ENCODE peak calls at places on chromosomes 6 and 20, in four cellular contexts. J, U, X and G are unnamed samples.

GRCh38 chr6:167479967-167480653 is 155.2 kb downstream of the TTLL2 start:
- DNase-seq in U (no peak), X (no peak), J (no peak), G (peak)

GRCh38 chr6:42511803-42512422 is 51.9 kb upstream of the UBR2 start:
- DNase-seq in U (no peak), X (no peak), J (no peak), G (no peak)

GRCh38 chr6:4291453-4292403 is 156.4 kb upstream of the ECI2 start:
- DNase-seq in X (no peak), J (no peak), U (no peak), G (peak)

GRCh38 chr6:38570750-38571149 is 69.0 kb downstream of the BTBD9 start:
- DNase-seq in J (no peak), U (no peak), X (no peak), G (peak)

GRCh38 chr6:147676896-147677295 is 168.4 kb downstream of the SAMD5 start:
- DNase-seq in U (no peak), J (no peak), X (no peak), G (no peak)

GRCh38 chr6:15269619-15270018 is 23.8 kb downstream of the JARID2 start:
- DNase-seq in X (no peak), J (no peak), U (no peak), G (no peak)

GRCh38 chr6:158567871-158568401 is 8.0 kb downstream of the TMEM181 start:
- DNase-seq in J (no peak), X (no peak), U (no peak), G (no peak)

GRCh38 chr20:22389836-22390542 is 194.4 kb downstream of the FOXA2 start:
- DNase-seq in X (no peak), J (no peak), U (peak), G (no peak)

GRCh38 chr20:728022-728944 is 40.0 kb downstream of the SLC52A3 start:
- DNase-seq in X (peak), U (no peak), J (no peak), G (no peak)

GRCh38 chr6:153167026-153167891 is 36.2 kb upstream of the RGS17 start:
- DNase-seq in U (peak), J (no peak), X (no peak), G (peak)

GRCh38 chr6:152642578-152643375 is 5.6 kb upstream of the SYNE1 start:
- DNase-seq in J (no peak), U (peak), X (peak), G (peak)

GRCh38 chr20:31516651-31517050 is 2.4 kb downstream of the HM13 start:
- DNase-seq in U (no peak), J (no peak), X (no peak), G (no peak)

GRCh38 chr6:145295746-145296145 is 439.6 kb downstream of the EPM2A start:
- DNase-seq in X (no peak), J (no peak), U (no peak), G (no peak)

GRCh38 chr6:25449774-25450173 is 170.6 kb downstream of the CARMIL1 start:
- DNase-seq in J (no peak), U (no peak), X (peak), G (no peak)

GRCh38 chr6:73323323-73323722 is 30.8 kb downstream of the DPPA5 start:
- DNase-seq in X (no peak), U (no peak), J (no peak), G (no peak)

GRCh38 chr6:92706976-92707375 is 712.4 kb downstream of the EPHA7 start:
- DNase-seq in J (no peak), U (no peak), X (no peak), G (no peak)

GRCh38 chr20:32823078-32823477 is 3.3 kb downstream of the MAPRE1 start:
- DNase-seq in U (no peak), X (no peak), J (no peak), G (no peak)

GRCh38 chr6:97563529-97563928 is 280.5 kb upstream of the MMS22L start:
- DNase-seq in X (no peak), U (no peak), J (no peak), G (no peak)

GRCh38 chr6:34929241-34929978 is 40.4 kb downstream of the ANKS1A start:
- DNase-seq in X (no peak), J (no peak), U (no peak), G (no peak)

GRCh38 chr6:109690373-109690739 is 646 bp downstream of the AK9 start:
- DNase-seq in X (peak), J (peak), U (no peak), G (peak)

GRCh38 chr6:148238713-148239112 is 103.9 kb upstream of the SASH1 start:
- DNase-seq in J (no peak), X (no peak), U (no peak), G (no peak)

GRCh38 chr6:44800171-44800671 is 412.7 kb downstream of the CDC5L start:
- DNase-seq in X (no peak), U (no peak), J (no peak), G (no peak)

GRCh38 chr20:7022597-7022996 is 255.1 kb downstream of the BMP2 start:
- DNase-seq in J (no peak), X (no peak), U (no peak), G (no peak)

GRCh38 chr20:20938599-20938998 is 167.6 kb downstream of the LINC00237 start:
- DNase-seq in J (no peak), X (no peak), U (no peak), G (no peak)

GRCh38 chr20:52039746-52040145 is 151.8 kb downstream of the ZFP64 start:
- DNase-seq in J (no peak), X (no peak), U (no peak), G (no peak)

GRCh38 chr6:163756079-163756478 is 341.6 kb downstream of the QKI start:
- DNase-seq in J (no peak), X (no peak), U (no peak), G (no peak)